ENCODE peak calls at places on chromosome 2, in five cellular contexts. H is HFFc6, Y is SK-N-SH, J is A549, R is dorsolateral prefrontal cortex. A is an unnamed sample.

GRCh38 chr2:151775057-151775740 is 40.9 kb upstream of the NEB start:
- DNase-seq in H (peak; percentile 19), Y (no peak), J (no peak), R (no peak), A (no peak)

GRCh38 chr2:149225446-149225845 is 104.9 kb upstream of the LYPD6 start:
- DNase-seq in H (no peak), Y (no peak), J (no peak), R (no peak), A (no peak)

GRCh38 chr2:85999131-85999831 is 106.4 kb downstream of the POLR1A start:
- DNase-seq in H (no peak), Y (no peak), J (no peak), R (no peak), A (no peak)

GRCh38 chr2:205766765-205767359 is 84.6 kb downstream of the NRP2 start:
- DNase-seq in H (peak; percentile 38), Y (peak; percentile 75), J (peak; percentile 46), R (peak; percentile 46), A (peak; percentile 70)

GRCh38 chr2:122105171-122105884 is 349.9 kb downstream of the TSN start:
- DNase-seq in H (no peak), Y (no peak), J (no peak), R (no peak), A (no peak)

GRCh38 chr2:149070681-149071355 is 32.3 kb downstream of the LYPD6B start:
- DNase-seq in H (no peak), Y (no peak), J (no peak), R (no peak), A (no peak)

GRCh38 chr2:10285191-10285577 is 17.5 kb upstream of the HPCAL1 start:
- DNase-seq in H (no peak), Y (no peak), J (no peak), R (no peak), A (no peak)

GRCh38 chr2:239187464-239188253 is 213.2 kb downstream of the HDAC4 start:
- DNase-seq in H (no peak), Y (no peak), J (no peak), R (no peak), A (no peak)

GRCh38 chr2:72579595-72580180 is 246.1 kb downstream of the EXOC6B start:
- DNase-seq in H (peak; percentile 51), Y (peak; percentile 27), J (no peak), R (no peak), A (peak; percentile 62)

GRCh38 chr2:101325425-101325824 is 16.9 kb upstream of the RNF149 start:
- DNase-seq in H (no peak), Y (no peak), J (no peak), R (no peak), A (no peak)

GRCh38 chr2:62152000-62152399 is 43.9 kb upstream of the B3GNT2 start:
- DNase-seq in H (peak; percentile 56), Y (no peak), J (no peak), R (no peak), A (peak; percentile 54)

GRCh38 chr2:27263287-27264252 is 723 bp upstream of the SLC30A3 start:
- DNase-seq in H (no peak), Y (peak; percentile 65), J (no peak), R (no peak), A (no peak)

GRCh38 chr2:208175069-208175842 is 11.9 kb upstream of the CRYGA start:
- DNase-seq in H (peak; percentile 76), Y (peak; percentile 85), J (peak; percentile 63), R (peak; percentile 47), A (peak; percentile 84)

GRCh38 chr2:191318037-191318728 is 73.0 kb downstream of the MYO1B start:
- DNase-seq in H (peak; percentile 41), Y (no peak), J (no peak), R (no peak), A (peak; percentile 77)

GRCh38 chr2:181264436-181264835 is 192.8 kb upstream of the ITGA4 start:
- DNase-seq in H (no peak), Y (no peak), J (no peak), R (no peak), A (no peak)

GRCh38 chr2:207203056-207203455 is 37.3 kb upstream of the KLF7 start:
- DNase-seq in H (no peak), Y (no peak), J (no peak), R (no peak), A (no peak)

GRCh38 chr2:80365762-80366161 is 61.2 kb upstream of the LRRTM1 start:
- DNase-seq in H (no peak), Y (peak; percentile 28), J (no peak), R (no peak), A (no peak)

GRCh38 chr2:204491528-204491927 is 53.7 kb upstream of the PARD3B start:
- DNase-seq in H (peak; percentile 24), Y (no peak), J (no peak), R (no peak), A (peak; percentile 38)

GRCh38 chr2:157489981-157490380 is 46.1 kb upstream of the CYTIP start:
- DNase-seq in H (no peak), Y (no peak), J (no peak), R (no peak), A (no peak)

GRCh38 chr2:28507806-28508764 is 12.2 kb downstream of the PLB1 start:
- DNase-seq in H (no peak), Y (no peak), J (peak; percentile 33), R (no peak), A (peak; percentile 83)

GRCh38 chr2:112794131-112794733 is 9.9 kb upstream of the IL1A start:
- DNase-seq in H (peak; percentile 82), Y (no peak), J (peak; percentile 31), R (no peak), A (peak; percentile 97)
- TF ChIP-seq CTCF in H (no peak), Y (no peak), J (no peak), R (no peak), A (no peak)

GRCh38 chr2:201471732-201472395 is 20.3 kb downstream of the STRADB start:
- DNase-seq in H (peak; percentile 53), Y (no peak), J (no peak), R (no peak), A (peak; percentile 6)

GRCh38 chr2:201467666-201468065 is 16.1 kb downstream of the STRADB start:
- DNase-seq in H (no peak), Y (no peak), J (no peak), R (no peak), A (no peak)

GRCh38 chr2:201466050-201466660 is 14.6 kb downstream of the STRADB start:
- DNase-seq in H (peak; percentile 74), Y (no peak), J (no peak), R (no peak), A (peak; percentile 51)

GRCh38 chr2:201472411-201472810 is 20.9 kb downstream of the STRADB start:
- DNase-seq in H (peak; percentile 46), Y (no peak), J (no peak), R (no peak), A (no peak)

DNA sequence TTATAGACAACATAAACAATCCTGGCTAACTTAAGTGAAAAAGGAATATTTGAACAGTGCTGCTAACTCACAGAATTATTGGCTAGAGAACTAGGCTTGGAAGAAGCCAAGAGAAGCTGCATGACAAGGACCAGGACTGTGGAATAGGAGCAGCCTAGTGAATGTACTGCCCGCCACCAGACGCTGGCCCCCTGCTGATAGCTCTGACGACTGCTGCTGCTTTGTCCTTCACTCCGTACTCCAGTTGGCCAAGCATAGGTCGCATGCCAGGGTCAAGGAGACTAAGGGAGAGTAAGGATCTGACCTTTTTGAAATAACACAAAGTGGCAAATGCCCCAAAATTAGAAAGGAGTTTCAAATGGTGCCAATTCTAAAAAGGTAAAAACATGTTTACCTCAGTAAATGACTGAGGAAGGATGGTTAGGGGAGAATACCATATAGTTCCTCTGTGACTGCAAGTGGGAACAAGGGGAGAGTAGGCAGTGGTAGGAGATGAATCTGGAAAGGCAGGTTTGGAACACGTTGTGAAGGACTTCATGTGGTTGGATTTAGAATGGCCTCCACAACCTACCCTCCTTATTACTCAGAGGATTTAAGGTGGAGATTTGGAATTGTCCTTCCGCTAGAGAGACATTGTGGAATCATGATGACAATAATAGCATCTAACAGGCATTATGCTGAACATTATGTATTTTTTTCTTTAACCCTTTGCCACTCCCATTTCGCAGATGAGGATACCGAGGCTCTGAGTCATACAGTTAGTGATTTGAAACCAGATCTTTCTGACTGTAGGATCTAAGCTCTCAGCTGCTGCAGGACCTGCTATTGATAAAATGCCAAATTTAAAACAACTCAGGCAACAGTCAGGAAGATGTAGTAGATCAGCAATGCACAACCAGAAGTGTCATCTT is 19.5 kb downstream of the STRADB start:
- DNase-seq in H (peak; percentile 41), Y (no peak), J (no peak), R (no peak), A (peak; percentile 41)
- TF ChIP-seq CTCF in H (no peak), Y (no peak), J (no peak), R (no peak), A (no peak)

DNA sequence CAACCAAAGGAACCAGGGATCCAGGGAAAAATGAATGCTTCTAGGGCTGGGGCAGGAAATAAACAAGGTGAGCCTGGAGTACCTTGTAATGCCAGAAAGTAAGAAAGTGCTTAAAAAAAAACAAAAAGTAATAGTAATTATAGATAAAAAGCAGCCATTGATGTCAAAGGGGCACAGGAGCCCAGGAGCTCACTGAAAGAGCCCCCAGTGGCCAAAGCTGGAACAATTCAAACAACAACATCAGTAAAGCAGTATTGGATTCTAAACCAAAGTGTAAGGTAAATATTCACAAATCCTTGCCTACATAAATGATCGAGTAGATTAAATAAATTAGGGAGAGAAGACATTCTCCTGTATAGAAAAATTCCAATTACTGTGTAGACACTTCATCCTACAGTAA is 114.3 kb upstream of the ARL4C start:
- DNase-seq in H (no peak), Y (no peak), J (peak; percentile 6), R (no peak), A (peak; percentile 9)
- TF ChIP-seq CTCF in H (peak; percentile 68), Y (peak; percentile 52), J (no peak), R (peak; percentile 17), A (no peak)

GRCh38 chr2:127865926-127866325 is 8.0 kb upstream of the POLR2D start:
- DNase-seq in H (no peak), Y (no peak), J (no peak), R (no peak), A (no peak)

GRCh38 chr2:127862228-127862627 is 4.3 kb upstream of the POLR2D start:
- DNase-seq in H (no peak), Y (no peak), J (no peak), R (no peak), A (no peak)

GRCh38 chr2:127859712-127860085 is 1.7 kb upstream of the POLR2D start:
- DNase-seq in H (no peak), Y (no peak), J (no peak), R (no peak), A (peak; percentile 83)

GRCh38 chr2:127864877-127865276 is 6.9 kb upstream of the POLR2D start:
- DNase-seq in H (no peak), Y (peak; percentile 70), J (peak; percentile 57), R (no peak), A (no peak)
- TF ChIP-seq CTCF in H (peak; percentile 54), Y (peak; percentile 23), J (no peak), R (no peak), A (no peak)

DNA sequence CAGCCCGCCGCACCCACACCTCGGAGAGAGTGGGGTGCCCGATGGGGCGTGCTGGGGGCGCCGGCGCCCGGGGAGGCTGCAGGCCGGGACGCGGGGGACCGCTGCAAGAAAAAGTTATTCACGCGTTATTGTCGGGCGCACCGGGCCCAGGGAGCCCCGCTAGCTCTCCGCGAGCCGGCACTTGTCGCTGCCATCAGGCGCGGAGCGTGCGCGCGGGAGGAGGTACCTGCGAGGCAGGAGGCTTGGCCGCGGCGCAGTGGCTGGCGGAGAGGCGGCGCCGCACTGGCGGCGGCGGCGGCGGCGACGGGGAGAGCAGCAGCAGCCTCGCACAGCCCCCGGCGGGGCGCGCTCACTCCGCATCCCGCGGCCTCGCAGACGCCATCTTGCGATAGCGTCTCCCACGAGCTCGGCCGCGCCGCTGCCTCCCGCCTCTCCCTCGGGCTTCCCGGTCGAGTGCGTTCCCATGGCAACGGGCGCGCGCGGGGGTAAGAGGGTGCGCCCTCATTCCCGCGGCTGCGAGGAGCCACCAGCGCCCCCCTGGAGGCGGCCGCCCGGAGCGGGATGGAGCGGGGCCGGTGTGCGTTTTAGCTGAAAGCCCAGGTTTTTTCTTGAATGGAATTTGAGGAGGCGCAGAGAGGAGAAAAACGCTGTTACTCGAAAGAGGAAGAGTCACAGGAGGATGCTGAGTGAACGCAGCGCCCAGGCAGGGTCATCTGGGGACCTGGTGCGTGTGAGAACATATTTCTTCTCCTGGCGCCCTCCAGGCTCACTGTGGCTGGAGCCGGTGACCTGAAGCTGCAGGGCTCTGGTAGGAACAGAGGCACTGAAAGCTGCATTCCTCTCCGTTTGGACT is at the start of gene CHN1:
- DNase-seq in H (peak; percentile 65), Y (peak; percentile 95), J (peak; percentile 70), R (peak; percentile 83), A (peak; percentile 57)
- TF ChIP-seq CTCF in H (peak; percentile 57), Y (peak; percentile 50), J (peak; percentile 52), R (peak; percentile 49), A (no peak)